ENCODE peak calls at places on chromosomes 11 and 22, in ten cellular contexts. Q is activated CD8-positive, alpha-beta memory T cell treated with anti-CD3 and anti-CD28 coated beads for 4 hours; C is HFFc6; T is NCI-H146; V is NCI-H2029 treated with DMSO at 0.1 percent for 48 hours; K is memory B cell; S is amygdala; O is non-pigmented ciliary epithelial cell; J is H7; H is NCI-H1417. X is an unnamed sample.

GRCh38 chr22:26367402-26368245 is 61.4 kb upstream of the ASPHD2 start:
- DNase-seq in Q (peak; percentile 14), T (peak; percentile 25), S (no peak), J (peak; percentile 70), V (peak; percentile 12), O (no peak), H (peak; percentile 13), K (peak; percentile 47), C (peak; percentile 8), X (peak; percentile 77)

GRCh38 chr11:119742263-119742861 is 13.4 kb upstream of the NECTIN1 start:
- DNase-seq in H (no peak), V (no peak), K (no peak), O (no peak), J (peak; percentile 94), S (no peak), C (no peak), T (no peak), Q (no peak), X (peak; percentile 35)

GRCh38 chr11:85974126-85974525 is 94.8 kb downstream of the PICALM start:
- DNase-seq in J (no peak), V (no peak), O (no peak), H (no peak), Q (no peak), T (no peak), C (no peak), K (no peak), S (no peak), X (peak; percentile 16)

GRCh38 chr11:117836077-117836960 is 11.8 kb upstream of the FXYD2 start:
- DNase-seq in C (no peak), S (no peak), T (no peak), H (no peak), Q (no peak), K (no peak), V (no peak), O (no peak), J (no peak), X (no peak)

GRCh38 chr11:64571410-64572091 is 19.5 kb upstream of the SLC22A12 start:
- DNase-seq in T (no peak), O (no peak), K (no peak), Q (no peak), J (peak; percentile 81), H (no peak), S (no peak), V (no peak), C (no peak), X (peak; percentile 73)

GRCh38 chr22:42282252-42282942 is 11.9 kb upstream of the TCF20 start:
- DNase-seq in K (no peak), S (no peak), H (no peak), T (no peak), J (peak; percentile 73), O (no peak), C (no peak), V (no peak), Q (no peak), X (no peak)

GRCh38 chr11:72221386-72221785 is 3.2 kb upstream of the INPPL1 start:
- DNase-seq in H (no peak), S (no peak), V (no peak), J (no peak), K (no peak), Q (no peak), T (no peak), C (no peak), O (no peak), X (peak; percentile 3)

GRCh38 chr11:67120881-67121710 is 2.0 kb downstream of the KDM2A start:
- DNase-seq in J (no peak), H (no peak), O (no peak), K (no peak), Q (no peak), C (peak; percentile 10), V (peak; percentile 7), S (no peak), T (no peak), X (no peak)

GRCh38 chr11:95849087-95849825 is 59.0 kb downstream of the CEP57 start:
- DNase-seq in K (no peak), J (peak; percentile 18), V (no peak), Q (no peak), C (peak; percentile 82), T (peak; percentile 13), S (peak; percentile 36), O (peak; percentile 64), H (peak; percentile 4), X (peak; percentile 20)

GRCh38 chr22:31639640-31640039 is 22.4 kb downstream of the PISD start:
- DNase-seq in T (no peak), K (no peak), O (no peak), Q (no peak), J (no peak), H (no peak), C (no peak), S (no peak), V (no peak), X (no peak)

GRCh38 chr11:32658639-32659406 is 75.2 kb downstream of the EIF3M start:
- DNase-seq in H (no peak), T (no peak), O (no peak), C (no peak), J (no peak), S (no peak), V (no peak), Q (no peak), K (no peak), X (no peak)

GRCh38 chr22:49764151-49764581 is 63.5 kb downstream of the BRD1 start:
- DNase-seq in V (no peak), H (no peak), K (no peak), C (no peak), S (no peak), J (peak; percentile 83), Q (no peak), O (no peak), T (no peak), X (no peak)

GRCh38 chr22:46592390-46592872 is 27.8 kb upstream of the GRAMD4 start:
- DNase-seq in K (peak; percentile 59), O (peak; percentile 43), J (no peak), C (peak; percentile 22), V (no peak), Q (peak; percentile 32), T (no peak), H (no peak), S (no peak), X (peak; percentile 55)

GRCh38 chr22:24758164-24758799 is 16.2 kb downstream of the PIWIL3 start:
- DNase-seq in Q (peak; percentile 23), O (peak; percentile 17), T (peak; percentile 51), K (peak; percentile 49), H (peak; percentile 39), J (peak; percentile 61), C (peak; percentile 12), S (peak; percentile 20), V (peak; percentile 4), X (peak; percentile 76)

GRCh38 chr11:102453286-102453797 is 777 bp upstream of the TMEM123 start:
- DNase-seq in C (peak; percentile 15), V (no peak), S (no peak), O (no peak), H (peak; percentile 32), Q (peak; percentile 24), T (peak; percentile 52), J (peak; percentile 22), K (no peak), X (no peak)

GRCh38 chr11:132715041-132715440 is 817.3 kb downstream of the OPCML start:
- DNase-seq in S (no peak), C (peak; percentile 63), O (no peak), H (no peak), K (no peak), Q (no peak), T (no peak), V (no peak), J (no peak), X (no peak)

GRCh38 chr11:100740440-100740839 is 53.4 kb downstream of the ARHGAP42 start:
- DNase-seq in K (no peak), V (no peak), O (no peak), J (no peak), H (no peak), Q (no peak), S (no peak), C (no peak), T (no peak), X (no peak)

GRCh38 chr11:36131719-36132349 is 157.4 kb downstream of the COMMD9 start:
- DNase-seq in T (peak; percentile 11), O (no peak), J (peak; percentile 80), H (no peak), S (peak; percentile 7), V (no peak), Q (no peak), K (no peak), C (peak; percentile 35), X (peak; percentile 62)

GRCh38 chr11:78039919-78040671 is 17.0 kb upstream of the KCTD14 start:
- DNase-seq in T (peak; percentile 52), C (peak; percentile 80), Q (no peak), H (peak; percentile 33), J (no peak), O (peak; percentile 55), V (peak; percentile 55), K (no peak), S (peak; percentile 24), X (peak; percentile 50)

GRCh38 chr11:115659061-115659963 is 155.1 kb upstream of the CADM1 start:
- DNase-seq in S (no peak), H (no peak), K (no peak), O (no peak), C (no peak), V (no peak), J (peak; percentile 86), T (peak; percentile 88), Q (no peak), X (no peak)

GRCh38 chr11:3165152-3165705 is at the start of gene OSBPL5:
- DNase-seq in O (no peak), V (no peak), K (no peak), Q (no peak), T (peak; percentile 30), S (peak; percentile 17), H (no peak), J (peak; percentile 91), C (peak; percentile 40), X (peak; percentile 89)

GRCh38 chr11:1770528-1770927 is 6.8 kb upstream of the CTSD start:
- DNase-seq in C (no peak), J (no peak), T (no peak), Q (no peak), O (no peak), S (no peak), H (no peak), K (no peak), V (no peak), X (no peak)

GRCh38 chr22:50074056-50074455 is 11.2 kb downstream of the MLC1 start:
- DNase-seq in V (no peak), T (no peak), H (no peak), J (peak; percentile 88), S (no peak), O (no peak), C (no peak), Q (no peak), K (no peak), X (peak; percentile 17)

GRCh38 chr11:33039274-33040126 is at the start of gene TCP11L1:
- DNase-seq in H (peak; percentile 96), K (peak; percentile 71), J (peak; percentile 92), V (peak; percentile 64), S (peak; percentile 84), Q (peak; percentile 64), T (peak; percentile 98), C (peak; percentile 92), O (no peak), X (peak; percentile 88)

GRCh38 chr11:132037961-132038360 is 667.5 kb downstream of the NTM start:
- DNase-seq in S (no peak), H (no peak), C (no peak), Q (no peak), T (peak; percentile 62), J (no peak), K (no peak), O (no peak), V (no peak), X (no peak)

GRCh38 chr22:32334640-32335365 is 22.9 kb upstream of the RFPL3 start:
- DNase-seq in Q (no peak), S (no peak), C (no peak), K (no peak), T (no peak), V (no peak), H (no peak), J (no peak), O (no peak), X (no peak)

GRCh38 chr11:27699242-27699925 is 871 bp downstream of the BDNF start:
- DNase-seq in C (no peak), V (no peak), Q (no peak), J (peak; percentile 63), S (no peak), H (no peak), T (peak; percentile 16), K (no peak), O (no peak), X (no peak)

GRCh38 chr11:84419576-84419975 is 1133.4 kb upstream of the CCDC90B start:
- DNase-seq in J (no peak), K (no peak), Q (no peak), C (no peak), O (no peak), S (no peak), H (no peak), V (no peak), T (peak; percentile 48), X (no peak)

X was measured in K562.